ENCODE peak calls at places on chromosomes 3 and 15, in six cellular contexts. O is CD8-positive, alpha-beta memory T cell; E is D721Med; Q is Right ventricle myocardium superior; M is psoas muscle; T is stimulated activated effector memory CD8-positive, alpha-beta T cell treated with anti-CD3 and anti-CD28 coated beads, Interleukin-12 subunit alpha, Interleukin-12 subunit beta, amount 100 ng/mL, for 72 hours. K is an unnamed sample.

GRCh38 chr3:147680820-147681488 is 271.8 kb downstream of the ZIC1 start:
- DNase-seq in O (no peak), E (no peak), Q (peak), M (peak), T (no peak), K (peak)

GRCh38 chr3:61637088-61638051 is 76.0 kb downstream of the PTPRG start:
- DNase-seq in O (no peak), E (no peak), Q (no peak), M (no peak), T (no peak), K (peak)

GRCh38 chr3:126750760-126751129 is 46.7 kb downstream of the CHCHD6 start:
- DNase-seq in O (no peak), E (no peak), Q (no peak), M (no peak), T (no peak), K (no peak)

GRCh38 chr3:61464785-61465184 is 96.6 kb upstream of the PTPRG start:
- DNase-seq in O (no peak), E (no peak), Q (no peak), M (no peak), T (no peak), K (no peak)

GRCh38 chr3:142447308-142447851 is 457 bp downstream of the XRN1 start:
- DNase-seq in O (peak), E (no peak), Q (peak), M (peak), T (peak), K (peak)

GRCh38 chr3:102092617-102093466 is 243.5 kb downstream of the NFKBIZ start:
- DNase-seq in O (no peak), E (no peak), Q (no peak), M (no peak), T (no peak), K (no peak)

GRCh38 chr3:10753964-10754363 is 62.1 kb upstream of the SLC6A11 start:
- DNase-seq in O (no peak), E (no peak), Q (peak), M (peak), T (peak), K (peak)

GRCh38 chr3:73206006-73206405 is 144.5 kb downstream of the EBLN2 start:
- DNase-seq in O (no peak), E (no peak), Q (no peak), M (no peak), T (no peak), K (no peak)

GRCh38 chr3:133927543-133928066 is 31.9 kb upstream of the RAB6B start:
- DNase-seq in O (peak), E (peak), Q (peak), M (peak), T (peak), K (peak)

GRCh38 chr3:149898771-149899170 is 71.9 kb downstream of the PFN2 start:
- DNase-seq in O (no peak), E (no peak), Q (no peak), M (no peak), T (no peak), K (no peak)

GRCh38 chr3:138426211-138426610 is 8.2 kb upstream of the ESYT3 start:
- DNase-seq in O (no peak), E (no peak), Q (no peak), M (no peak), T (no peak), K (no peak)

GRCh38 chr3:71166366-71166765 is 417.2 kb downstream of the FOXP1 start:
- DNase-seq in O (no peak), E (no peak), Q (no peak), M (no peak), T (no peak), K (no peak)

GRCh38 chr3:65177879-65178484 is 490.2 kb upstream of the ADAMTS9 start:
- DNase-seq in O (no peak), E (no peak), Q (no peak), M (no peak), T (no peak), K (no peak)

GRCh38 chr3:129314757-129315385 is 36.2 kb downstream of the HMCES start:
- DNase-seq in O (peak), E (peak), Q (peak), M (peak), T (peak), K (peak)

GRCh38 chr3:186984064-186984463 is 53.7 kb downstream of the ST6GAL1 start:
- DNase-seq in O (no peak), E (no peak), Q (no peak), M (no peak), T (no peak), K (no peak)

GRCh38 chr3:196222876-196223595 is 6.7 kb downstream of the SLC51A start:
- DNase-seq in O (no peak), E (no peak), Q (no peak), M (no peak), T (no peak), K (no peak)

GRCh38 chr3:14766428-14767244 is 52.1 kb upstream of the FGD5 start:
- DNase-seq in O (no peak), E (no peak), Q (peak), M (no peak), T (peak), K (no peak)

GRCh38 chr3:17579289-17580031 is 163.0 kb downstream of the TBC1D5 start:
- DNase-seq in O (no peak), E (no peak), Q (no peak), M (no peak), T (no peak), K (no peak)

GRCh38 chr3:51393096-51393495 is 2.0 kb downstream of the RBM15B start:
- DNase-seq in O (no peak), E (no peak), Q (no peak), M (no peak), T (no peak), K (no peak)

GRCh38 chr15:55990071-55990470 is 3.3 kb downstream of the NEDD4 start:
- DNase-seq in O (no peak), E (no peak), Q (no peak), M (no peak), T (no peak), K (no peak)

K was measured in left ventricle myocardium superior.